ENCODE peak calls at places on chromosomes 6 and 20, in seven cellular contexts. B is H1, F is prostate gland, Y is stomach, Z is upper lobe of left lung, G is Panc1, N is GM23338. X is an unnamed sample. For H3K4me1, the result is how much of the 10 kb centered on the place peaks cover.

GRCh38 chr20:34626978-34627377 is 49.9 kb downstream of the PIGU start:
- DNase-seq in F (no peak), N (no peak), Y (no peak), G (no peak), B (no peak), Z (no peak), X (no peak)

GRCh38 chr20:32510601-32511357 is 74.4 kb downstream of the NOL4L start:
- DNase-seq in G (no peak), Z (no peak), N (no peak), Y (peak), B (no peak), F (peak), X (no peak)

GRCh38 chr6:129663531-129663930 is 46.4 kb downstream of the ARHGAP18 start:
- DNase-seq in B (no peak), F (no peak), N (no peak), Z (no peak), G (no peak), Y (no peak), X (no peak)

GRCh38 chr6:168138436-168138835 is 59.4 kb upstream of the FRMD1 start:
- DNase-seq in F (no peak), G (no peak), Z (peak), N (no peak), Y (no peak), B (no peak), X (peak)

GRCh38 chr6:157097255-157097936 is 225.9 kb downstream of the TMEM242 start:
- DNase-seq in Y (no peak), B (no peak), N (no peak), G (no peak), F (no peak), Z (no peak), X (no peak)

GRCh38 chr6:83615025-83615999 is 93.6 kb downstream of the SNAP91 start:
- DNase-seq in F (no peak), G (peak), N (peak), Z (no peak), Y (no peak), B (no peak), X (no peak)

GRCh38 chr6:149899486-149899885 is 1.6 kb upstream of the RAET1E start:
- DNase-seq in B (no peak), Y (no peak), G (no peak), F (no peak), Z (no peak), N (no peak), X (no peak)

GRCh38 chr20:64164123-64164836 is at the start of gene MYT1:
- DNase-seq in Y (no peak), Z (no peak), F (no peak), G (no peak), N (no peak), B (no peak), X (no peak)

GRCh38 chr20:26208296-26209091 is 511.8 kb upstream of the ZNF337 start:
- DNase-seq in N (peak), Z (peak), G (no peak), B (peak), Y (no peak), F (no peak), X (no peak)

GRCh38 chr6:47721189-47721588 is 22.8 kb downstream of the ADGRF4 start:
- DNase-seq in Z (no peak), B (no peak), G (no peak), F (no peak), N (no peak), Y (no peak), X (no peak)

GRCh38 chr6:14754636-14755513 is 491.0 kb upstream of the JARID2 start:
- DNase-seq in N (no peak), G (no peak), B (no peak), Y (no peak), F (no peak), Z (no peak), X (no peak)

GRCh38 chr6:153015094-153015645 is 12.7 kb upstream of the MTRF1L start:
- DNase-seq in N (no peak), G (no peak), F (no peak), B (no peak), Z (no peak), Y (no peak), X (no peak)

GRCh38 chr20:33846291-33846916 is 35.3 kb downstream of the CHMP4B start:
- DNase-seq in N (no peak), F (no peak), Z (no peak), B (no peak), G (no peak), Y (no peak), X (no peak)

GRCh38 chr6:45514454-45514853 is 136.7 kb upstream of the SUPT3H start:
- DNase-seq in B (no peak), N (no peak), Y (peak), F (no peak), G (no peak), Z (no peak), X (no peak)

GRCh38 chr20:21099653-21100589 is 6.2 kb downstream of the LINC00237 start:
- DNase-seq in B (no peak), N (peak), F (no peak), Z (peak), G (no peak), Y (peak), X (peak)

GRCh38 chr6:170572704-170573466 is 11.6 kb downstream of the PDCD2 start:
- DNase-seq in Y (no peak), Z (no peak), G (no peak), F (no peak), B (no peak), N (no peak), X (no peak)

GRCh38 chr20:49345538-49345937 is 67.7 kb upstream of the ZNFX1 start:
- DNase-seq in B (no peak), F (peak), Y (no peak), Z (no peak), N (no peak), G (no peak), X (peak)

GRCh38 chr6:144263786-144264185 is 21.3 kb upstream of the UTRN start:
- DNase-seq in N (no peak), B (no peak), F (no peak), Y (no peak), G (no peak), Z (no peak), X (no peak)

GRCh38 chr6:135196739-135197510 is 15.8 kb downstream of the MYB start:
- DNase-seq in F (no peak), G (no peak), Y (no peak), N (no peak), Z (no peak), B (no peak), X (no peak)

GRCh38 chr6:149458196-149458595 is 26.6 kb downstream of the ZC3H12D start:
- DNase-seq in Z (no peak), B (no peak), F (no peak), G (no peak), N (no peak), Y (no peak), X (no peak)

GRCh38 chr6:156828280-156828703 is 51.1 kb downstream of the ARID1B start:
- DNase-seq in F (no peak), Y (no peak), G (peak), N (no peak), Z (peak), B (no peak), X (no peak)

GRCh38 chr6:35363293-35363750 is 21.0 kb downstream of the PPARD start:
- DNase-seq in N (peak), F (no peak), Y (no peak), G (no peak), Z (peak), B (no peak), X (no peak)

GRCh38 chr20:32966382-32966781 is 37.9 kb downstream of the SUN5 start:
- DNase-seq in Z (no peak), F (no peak), Y (peak), N (no peak), G (no peak), B (no peak), X (peak)

GRCh38 chr6:105192707-105193465 is 13.1 kb upstream of the POPDC3 start:
- DNase-seq in F (no peak), Y (no peak), G (no peak), Z (no peak), B (no peak), N (no peak), X (no peak)

GRCh38 chr6:82144852-82145332 is 102.7 kb downstream of the IBTK start:
- DNase-seq in G (peak), Y (peak), B (no peak), F (no peak), N (peak), Z (no peak), X (no peak)

GRCh38 chr6:40779399-40779798 is 192.2 kb upstream of the LRFN2 start:
- DNase-seq in B (no peak), Y (no peak), G (no peak), F (no peak), N (no peak), Z (no peak), X (no peak)

GRCh38 chr6:87808005-87808757 is 106.1 kb upstream of the AKIRIN2 start:
- DNase-seq in N (no peak), Y (no peak), B (no peak), Z (no peak), F (no peak), G (peak), X (no peak)

GRCh38 chr6:16857969-16858592 is 96.8 kb upstream of the ATXN1 start:
- DNase-seq in Y (no peak), F (no peak), B (no peak), G (no peak), N (no peak), Z (no peak), X (no peak)

GRCh38 chr6:1088441-1089001 is 223.4 kb upstream of the FOXQ1 start:
- DNase-seq in Y (no peak), B (no peak), F (peak), Z (no peak), G (no peak), N (no peak), X (no peak)

GRCh38 chr20:25984933-25985332 is 288.3 kb upstream of the ZNF337 start:
- DNase-seq in Y (no peak), F (no peak), B (no peak), G (no peak), N (no peak), Z (no peak), X (no peak)

GRCh38 chr6:159724778-159725177 is 2.5 kb upstream of the WTAP start:
- DNase-seq in N (no peak), Y (no peak), B (no peak), G (no peak), Z (no peak), F (no peak), X (no peak)

GRCh38 chr6:159722655-159723054 is 4.7 kb upstream of the WTAP start:
- DNase-seq in Z (no peak), Y (no peak), F (no peak), N (no peak), B (no peak), G (no peak), X (no peak)

GRCh38 chr6:159720708-159721107 is 6.6 kb upstream of the WTAP start:
- DNase-seq in Z (no peak), F (peak), Y (no peak), G (no peak), N (peak), B (no peak), X (no peak)

GRCh38 chr6:159726196-159726917 is 949 bp upstream of the WTAP start:
- DNase-seq in B (no peak), N (no peak), Y (no peak), G (no peak), Z (no peak), F (no peak), X (no peak)

GRCh38 chr6:159723259-159723658 is 4.0 kb upstream of the WTAP start:
- DNase-seq in F (no peak), B (no peak), G (no peak), Z (no peak), Y (no peak), N (peak), X (no peak)
- TF ChIP-seq CTCF in F (no peak), B (no peak), G (no peak), Z (no peak), Y (no peak), N (no peak), X (no peak)

GRCh38 chr6:33213166-33213988 is 5.1 kb downstream of the RING1 start:
- DNase-seq in G (no peak), Y (no peak), N (peak), B (no peak), Z (no peak), F (no peak), X (no peak)
- TF ChIP-seq POLR2AphosphoS5 in G (peak), Y (no peak), N (peak), B (no peak), Z (no peak), F (peak), X (no peak)

DNA sequence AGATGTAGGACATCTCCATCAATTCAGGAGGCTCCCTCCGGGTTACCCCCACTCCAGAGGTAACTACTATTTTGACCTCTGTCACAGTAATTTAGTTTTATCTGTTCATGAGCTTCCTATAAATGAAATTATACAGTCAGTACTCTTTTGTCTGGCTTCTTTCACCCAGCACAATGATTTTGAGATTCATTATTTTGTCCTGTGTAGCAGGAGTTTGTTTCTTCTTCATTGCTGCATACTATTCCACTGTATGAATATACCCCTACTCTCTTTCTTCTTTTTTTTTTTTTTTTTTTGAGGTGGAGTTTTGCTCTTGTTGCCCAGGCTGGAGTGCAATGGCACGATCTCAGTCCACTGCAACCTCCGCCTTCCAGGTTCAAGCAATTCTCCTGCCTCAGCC is 11.8 kb upstream of the AP5S1 start:
- DNase-seq in N (no peak), Y (no peak), Z (no peak), G (no peak), B (no peak), F (no peak), X (no peak)
- H3K4me1 ChIP-seq in N (under half), Y (half or more), Z (half or more), G (half or more), B (under half), F (under half), X (half or more)

GRCh38 chr6:121615493-121615892 is 180.0 kb downstream of the GJA1 start:
- DNase-seq in G (no peak), Y (no peak), Z (no peak), B (no peak), F (no peak), N (peak), X (no peak)
- TF ChIP-seq CTCF in G (no peak), Y (no peak), Z (no peak), B (no peak), F (no peak), N (peak), X (no peak)

DNA sequence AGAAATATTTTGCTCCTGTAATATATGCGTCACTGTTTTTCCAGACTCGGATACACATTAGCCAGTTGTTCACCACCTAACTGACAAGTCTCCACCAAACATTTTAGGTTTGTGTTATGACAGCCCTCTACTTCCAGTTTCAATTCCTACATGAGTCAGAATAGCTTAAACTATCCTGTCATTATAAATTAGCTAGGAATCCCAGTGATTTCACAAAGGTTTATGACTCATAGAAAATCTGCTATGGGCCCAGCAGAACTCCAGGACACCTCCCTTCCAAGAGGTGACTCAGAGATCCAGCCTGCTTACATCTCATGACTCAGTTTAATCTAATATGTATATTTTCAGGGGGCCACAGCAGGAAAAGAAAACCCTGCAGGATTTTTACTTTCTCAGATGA is 17.4 kb upstream of the PLCB4 start:
- DNase-seq in Z (no peak), N (no peak), Y (no peak), F (no peak), B (no peak), G (peak), X (no peak)
- TF ChIP-seq POLR2AphosphoS5 in Z (no peak), N (no peak), Y (peak), F (no peak), B (no peak), G (no peak), X (no peak)

DNA sequence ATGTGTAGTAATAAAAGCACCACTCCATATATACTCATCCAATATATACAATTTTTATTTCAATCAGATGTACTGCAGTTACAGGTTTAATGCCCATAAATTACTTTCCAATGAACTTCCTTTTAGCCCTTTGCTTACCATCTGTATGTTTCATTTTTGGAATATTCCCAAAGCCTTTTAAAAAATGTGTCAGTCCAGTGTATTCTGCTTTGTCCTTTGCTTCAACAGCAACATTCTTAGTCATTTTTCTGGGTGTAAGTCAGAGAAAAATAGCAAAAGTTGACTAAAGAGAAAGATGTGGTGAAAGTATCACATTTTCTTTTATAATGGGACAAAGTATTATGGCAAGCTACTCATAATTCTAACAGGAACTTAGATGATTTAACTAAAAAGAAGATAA is 15.2 kb downstream of the DSE start:
- DNase-seq in G (no peak), Y (no peak), N (no peak), Z (no peak), F (no peak), B (no peak), X (no peak)
- H3K4me1 ChIP-seq in G (under half), Y (under half), N (under half), Z (under half), F (under half), B (under half), X (under half)

GRCh38 chr20:1803216-1804128 is 91.7 kb upstream of the SIRPA start:
- DNase-seq in Y (peak), F (peak), B (peak), N (peak), G (no peak), Z (peak), X (no peak)
- TF ChIP-seq CTCF in Y (no peak), F (no peak), B (no peak), N (no peak), G (no peak), Z (no peak), X (no peak)

GRCh38 chr20:62141397-62142251 is 1.6 kb downstream of the PSMA7 start:
- DNase-seq in N (peak), F (no peak), B (no peak), Z (no peak), Y (no peak), G (no peak), X (no peak)
- TF ChIP-seq POLR2AphosphoS5 in N (no peak), F (no peak), B (peak), Z (peak), Y (no peak), G (no peak), X (peak)